ENCODE peak calls at places on chromosomes 2 and 18, in four cellular contexts. One of them, this sample, is unnamed.

GRCh38 chr2:218272531-218273212 is 2.4 kb downstream of the PNKD start:
- DNase-seq in IMR-90: peak; percentile 84
- DNase-seq in stomach: peak; percentile 90
- DNase-seq in DND-41: peak; percentile 81
- DNase-seq in this sample: peak; percentile 91

GRCh38 chr18:59957957-59958356 is 58.2 kb downstream of the PMAIP1 start:
- DNase-seq in IMR-90: peak; percentile 83
- DNase-seq in stomach: peak; percentile 71
- DNase-seq in DND-41: peak; percentile 93
- DNase-seq in this sample: no peak

GRCh38 chr18:50194623-50195532 is at the start of gene MYO5B:
- DNase-seq in IMR-90: no peak
- DNase-seq in stomach: peak; percentile 91
- DNase-seq in DND-41: no peak
- DNase-seq in this sample: peak; percentile 63

GRCh38 chr2:172288603-172289002 is 138.8 kb upstream of the ITGA6 start:
- DNase-seq in IMR-90: peak; percentile 47
- DNase-seq in stomach: peak; percentile 43
- DNase-seq in DND-41: peak; percentile 9
- DNase-seq in this sample: peak; percentile 60

GRCh38 chr2:64459575-64459974 is 5.6 kb downstream of the LGALSL start:
- DNase-seq in IMR-90: no peak
- DNase-seq in stomach: no peak
- DNase-seq in DND-41: no peak
- DNase-seq in this sample: no peak

GRCh38 chr2:807300-807699 is 130.1 kb upstream of the TMEM18 start:
- DNase-seq in IMR-90: no peak
- DNase-seq in stomach: no peak
- DNase-seq in DND-41: no peak
- DNase-seq in this sample: no peak

GRCh38 chr2:162537651-162538050 is 193.7 kb downstream of the GCA start:
- DNase-seq in IMR-90: no peak
- DNase-seq in stomach: no peak
- DNase-seq in DND-41: no peak
- DNase-seq in this sample: no peak

GRCh38 chr2:215878476-215879063 is 134.8 kb downstream of the MREG start:
- DNase-seq in IMR-90: peak; percentile 55
- DNase-seq in stomach: no peak
- DNase-seq in DND-41: no peak
- DNase-seq in this sample: no peak

GRCh38 chr2:188909036-188909435 is 65.1 kb upstream of the COL3A1 start:
- DNase-seq in IMR-90: peak; percentile 80
- DNase-seq in stomach: no peak
- DNase-seq in DND-41: no peak
- DNase-seq in this sample: no peak

GRCh38 chr2:48249093-48249492 is 280.9 kb upstream of the STON1 start:
- DNase-seq in IMR-90: peak; percentile 77
- DNase-seq in stomach: no peak
- DNase-seq in DND-41: no peak
- DNase-seq in this sample: no peak

GRCh38 chr2:48531141-48531648 is 1.2 kb downstream of the STON1 start:
- DNase-seq in IMR-90: peak; percentile 68
- DNase-seq in stomach: no peak
- DNase-seq in DND-41: no peak
- DNase-seq in this sample: peak; percentile 51

GRCh38 chr18:10035306-10035991 is 121.6 kb downstream of the VAPA start:
- DNase-seq in IMR-90: no peak
- DNase-seq in stomach: peak; percentile 37
- DNase-seq in DND-41: no peak
- DNase-seq in this sample: peak; percentile 79

GRCh38 chr2:24110660-24111303 is 12.4 kb downstream of the PFN4 start:
- DNase-seq in IMR-90: no peak
- DNase-seq in stomach: no peak
- DNase-seq in DND-41: no peak
- DNase-seq in this sample: no peak

GRCh38 chr2:67878743-67879142 is 184.1 kb downstream of the C1D start:
- DNase-seq in IMR-90: no peak
- DNase-seq in stomach: no peak
- DNase-seq in DND-41: no peak
- DNase-seq in this sample: no peak

GRCh38 chr2:172215172-172215935 is 112.7 kb upstream of the DLX2 start:
- DNase-seq in IMR-90: peak; percentile 30
- DNase-seq in stomach: no peak
- DNase-seq in DND-41: no peak
- DNase-seq in this sample: no peak

GRCh38 chr2:118936286-118936685 is 5.7 kb upstream of the MARCO start:
- DNase-seq in IMR-90: no peak
- DNase-seq in stomach: no peak
- DNase-seq in DND-41: no peak
- DNase-seq in this sample: no peak

GRCh38 chr2:229032596-229033234 is 238.4 kb downstream of the PID1 start:
- DNase-seq in IMR-90: no peak
- DNase-seq in stomach: no peak
- DNase-seq in DND-41: no peak
- DNase-seq in this sample: no peak

GRCh38 chr2:209368406-209368805 is 55.4 kb upstream of the MAP2 start:
- DNase-seq in IMR-90: no peak
- DNase-seq in stomach: no peak
- DNase-seq in DND-41: no peak
- DNase-seq in this sample: no peak

GRCh38 chr2:187580462-187581124 is 26.4 kb upstream of the TFPI start:
- DNase-seq in IMR-90: peak; percentile 85
- DNase-seq in stomach: no peak
- DNase-seq in DND-41: no peak
- DNase-seq in this sample: peak; percentile 48

GRCh38 chr2:223865124-223865523 is 27.7 kb upstream of the AP1S3 start:
- DNase-seq in IMR-90: no peak
- DNase-seq in stomach: no peak
- DNase-seq in DND-41: peak; percentile 49
- DNase-seq in this sample: no peak

GRCh38 chr2:181745796-181746540 is 65.7 kb upstream of the NEUROD1 start:
- DNase-seq in IMR-90: no peak
- DNase-seq in stomach: no peak
- DNase-seq in DND-41: no peak
- DNase-seq in this sample: no peak

DNA sequence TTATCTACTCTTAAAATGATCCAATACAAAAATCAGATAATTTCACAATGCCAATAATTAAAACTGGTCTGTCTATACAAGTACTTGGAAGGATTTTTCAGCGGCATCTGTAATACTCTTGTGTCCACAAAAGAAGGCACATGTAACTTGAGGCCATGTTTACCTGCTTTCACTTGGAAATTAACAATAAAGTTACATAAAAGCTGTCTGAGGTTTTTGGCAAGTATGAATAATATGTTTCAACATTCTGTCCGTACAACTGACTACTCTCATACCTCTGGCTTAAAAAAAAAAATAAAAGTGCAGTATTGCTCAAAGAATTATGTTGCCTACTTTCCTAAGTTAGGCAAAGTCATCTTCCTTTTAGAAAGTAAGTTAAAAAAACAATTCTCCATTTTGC is 253.6 kb downstream of the NBAS start:
- DNase-seq in IMR-90: no peak
- DNase-seq in stomach: no peak
- DNase-seq in DND-41: no peak
- DNase-seq in this sample: no peak
- H3K27ac ChIP-seq in IMR-90: no peak overlapping the region
- H3K27ac ChIP-seq in stomach: no peak overlapping the region
- H3K27ac ChIP-seq in DND-41: no peak overlapping the region
- H3K27ac ChIP-seq in this sample: no peak overlapping the region

GRCh38 chr2:100821913-100822260 is 1.9 kb downstream of the NPAS2 start:
- DNase-seq in IMR-90: no peak
- DNase-seq in stomach: no peak
- DNase-seq in DND-41: no peak
- DNase-seq in this sample: no peak

GRCh38 chr2:100820346-100821254 is 661 bp downstream of the NPAS2 start:
- DNase-seq in IMR-90: no peak
- DNase-seq in stomach: peak; percentile 48
- DNase-seq in DND-41: peak; percentile 8
- DNase-seq in this sample: no peak

GRCh38 chr2:100823665-100824438 is 3.9 kb downstream of the NPAS2 start:
- DNase-seq in IMR-90: no peak
- DNase-seq in stomach: no peak
- DNase-seq in DND-41: no peak
- DNase-seq in this sample: no peak

GRCh38 chr2:100821255-100821912 is 1.4 kb downstream of the NPAS2 start:
- DNase-seq in IMR-90: no peak
- DNase-seq in stomach: no peak
- DNase-seq in DND-41: no peak
- DNase-seq in this sample: no peak

DNA sequence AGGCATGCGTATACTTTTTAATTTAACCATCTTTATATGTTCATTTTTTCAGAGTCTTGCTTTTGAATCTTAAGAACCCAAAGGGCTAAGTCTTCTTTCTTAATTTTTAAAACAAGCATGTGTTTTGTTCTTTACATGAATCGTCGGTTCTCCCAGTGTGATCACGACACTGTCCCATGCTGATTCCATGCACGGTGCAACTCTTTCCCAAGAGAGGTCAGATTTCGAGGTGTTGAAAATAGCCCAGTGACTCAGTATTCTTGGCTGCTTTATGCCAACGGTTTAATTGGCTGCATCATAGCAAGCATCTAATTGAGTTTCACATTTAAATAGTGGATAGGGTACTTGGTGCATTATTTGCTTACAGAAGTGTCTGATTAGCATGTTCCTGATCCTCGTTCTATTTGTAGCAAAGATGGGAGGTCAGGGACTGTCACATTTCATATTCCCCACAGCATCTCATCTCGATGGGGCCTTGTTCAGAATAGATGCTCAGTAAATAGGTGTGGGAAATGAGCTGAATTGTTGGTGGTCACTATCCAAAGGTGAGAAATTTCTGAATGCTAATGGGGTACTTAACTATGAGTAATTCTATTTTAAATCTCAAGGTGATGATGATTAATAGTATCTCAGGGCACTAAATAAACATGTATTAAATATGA is 2.8 kb downstream of the NPAS2 start:
- DNase-seq in IMR-90: peak; percentile 51
- DNase-seq in stomach: no peak
- DNase-seq in DND-41: no peak
- DNase-seq in this sample: peak; percentile 62
- H3K27ac ChIP-seq in IMR-90: no peak overlapping the region
- H3K27ac ChIP-seq in stomach: peak overlapping the region; percentile 94
- H3K27ac ChIP-seq in DND-41: no peak overlapping the region
- H3K27ac ChIP-seq in this sample: no peak overlapping the region

GRCh38 chr2:43084699-43085091 is 141.7 kb downstream of the ZFP36L2 start:
- DNase-seq in IMR-90: peak; percentile 73
- DNase-seq in stomach: peak; percentile 43
- DNase-seq in DND-41: peak; percentile 72
- DNase-seq in this sample: no peak

GRCh38 chr2:43083710-43084698 is 142.4 kb downstream of the ZFP36L2 start:
- DNase-seq in IMR-90: peak; percentile 55
- DNase-seq in stomach: no peak
- DNase-seq in DND-41: peak; percentile 81
- DNase-seq in this sample: peak; percentile 84

GRCh38 chr2:43087413-43087812 is 139.0 kb downstream of the ZFP36L2 start:
- DNase-seq in IMR-90: no peak
- DNase-seq in stomach: no peak
- DNase-seq in DND-41: no peak
- DNase-seq in this sample: no peak

GRCh38 chr2:43088148-43089073 is 138.0 kb downstream of the ZFP36L2 start:
- DNase-seq in IMR-90: peak; percentile 78
- DNase-seq in stomach: no peak
- DNase-seq in DND-41: no peak
- DNase-seq in this sample: no peak

GRCh38 chr2:43086451-43087221 is 139.8 kb downstream of the ZFP36L2 start:
- DNase-seq in IMR-90: peak; percentile 100
- DNase-seq in stomach: no peak
- DNase-seq in DND-41: no peak
- DNase-seq in this sample: peak; percentile 92
- H3K27ac ChIP-seq in IMR-90: peak overlapping the region; percentile 99
- H3K27ac ChIP-seq in stomach: peak overlapping the region; percentile 88
- H3K27ac ChIP-seq in DND-41: peak overlapping the region; percentile 84
- H3K27ac ChIP-seq in this sample: peak overlapping the region; percentile 100

GRCh38 chr18:21907451-21907850 is 166.9 kb downstream of the MIB1 start:
- DNase-seq in IMR-90: no peak
- DNase-seq in stomach: no peak
- DNase-seq in DND-41: no peak
- DNase-seq in this sample: no peak
- H3K27ac ChIP-seq in IMR-90: no peak overlapping the region
- H3K27ac ChIP-seq in stomach: no peak overlapping the region
- H3K27ac ChIP-seq in DND-41: no peak overlapping the region
- H3K27ac ChIP-seq in this sample: no peak overlapping the region

DNA sequence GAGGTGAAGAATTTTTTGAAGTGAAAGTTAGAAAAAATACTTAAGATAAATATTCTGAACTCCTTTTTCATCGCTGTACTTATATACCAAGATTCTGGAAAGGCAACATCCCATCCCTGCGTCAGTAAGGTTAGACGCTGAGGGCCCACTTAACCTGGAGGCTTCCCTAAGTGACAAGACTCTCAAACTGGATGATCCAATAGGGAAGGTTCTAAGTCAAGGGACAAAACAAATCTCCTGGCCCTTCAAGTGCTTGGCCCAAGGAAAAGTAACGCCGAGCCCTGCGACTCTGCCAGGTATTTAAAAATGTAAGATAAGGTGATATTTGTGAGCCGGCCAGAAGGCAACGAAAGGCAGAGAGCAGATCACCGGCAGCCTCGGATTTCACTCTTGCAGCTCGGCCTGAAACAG is 1.3 kb downstream of the STK39 start:
- DNase-seq in IMR-90: no peak
- DNase-seq in stomach: no peak
- DNase-seq in DND-41: no peak
- DNase-seq in this sample: no peak
- H3K27ac ChIP-seq in IMR-90: peak overlapping the region; percentile 56
- H3K27ac ChIP-seq in stomach: peak overlapping the region; percentile 92
- H3K27ac ChIP-seq in DND-41: peak overlapping the region; percentile 38
- H3K27ac ChIP-seq in this sample: peak overlapping the region; percentile 88

DNA sequence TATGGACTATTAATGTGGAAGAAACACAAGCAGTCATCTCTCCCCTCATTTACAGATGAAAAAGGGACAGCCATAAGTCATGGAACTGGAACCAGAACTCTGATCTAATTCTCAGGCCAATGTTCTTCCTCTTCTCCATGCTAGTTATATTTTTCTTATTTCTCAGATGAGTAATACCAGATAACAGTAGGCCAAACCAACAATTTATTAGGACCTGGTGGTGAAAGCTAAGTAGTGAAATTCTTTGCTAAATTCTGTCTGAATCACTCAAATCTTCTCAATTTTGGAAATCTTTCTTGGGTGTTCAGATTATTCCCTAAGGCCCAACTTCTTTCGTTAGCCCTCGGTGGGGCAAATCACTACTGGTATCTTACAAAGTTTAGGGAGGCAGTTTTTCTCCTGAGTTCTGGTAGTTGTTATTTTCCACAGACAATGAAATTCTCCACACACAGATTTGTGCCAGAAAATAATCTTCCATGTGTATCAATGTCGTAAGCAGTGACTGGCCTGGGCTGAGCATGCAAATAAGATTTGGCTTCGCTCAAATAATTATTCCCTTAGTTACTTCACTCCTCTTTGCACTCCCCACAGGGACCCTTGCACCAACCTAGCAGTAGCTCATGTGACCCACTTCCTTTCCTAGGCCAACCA is 443.6 kb upstream of the SLC14A2 start:
- DNase-seq in IMR-90: no peak
- DNase-seq in stomach: no peak
- DNase-seq in DND-41: no peak
- DNase-seq in this sample: no peak
- H3K27ac ChIP-seq in IMR-90: no peak overlapping the region
- H3K27ac ChIP-seq in stomach: no peak overlapping the region
- H3K27ac ChIP-seq in DND-41: no peak overlapping the region
- H3K27ac ChIP-seq in this sample: no peak overlapping the region

This sample was measured in RWPE1.